ENCODE peak calls at places on chromosomes 1 and 21, in five cellular contexts. F, H, C, V and J are unnamed samples. For H4K20me1, the result is how much of the 10 kb centered on the place peaks cover.

GRCh38 chr1:154744352-154744751 is 125.7 kb downstream of the KCNN3 start:
- DNase-seq in C (no peak), H (no peak), V (no peak), F (no peak), J (no peak)

GRCh38 chr21:44767834-44768831 is 33.5 kb downstream of the UBE2G2 start:
- DNase-seq in H (no peak), V (peak), F (no peak), C (no peak), J (no peak)

GRCh38 chr1:107198581-107198980 is 57.7 kb downstream of the NTNG1 start:
- DNase-seq in F (no peak), C (peak), V (no peak), H (no peak), J (no peak)

GRCh38 chr1:214717323-214717722 is 114.3 kb downstream of the CENPF start:
- DNase-seq in H (no peak), C (peak), V (no peak), F (no peak), J (no peak)

GRCh38 chr1:46466477-46467182 is 23.0 kb upstream of the DMBX1 start:
- DNase-seq in H (no peak), C (no peak), F (no peak), V (peak), J (no peak)

GRCh38 chr1:29639741-29640427 is 403.6 kb downstream of the PTPRU start:
- DNase-seq in C (peak), F (no peak), H (peak), V (peak), J (no peak)

GRCh38 chr1:37040773-37041172 is 6.5 kb upstream of the GRIK3 start:
- DNase-seq in H (no peak), C (no peak), V (no peak), F (no peak), J (no peak)

GRCh38 chr1:171583581-171584194 is 38.4 kb upstream of the MYOCOS start:
- DNase-seq in F (no peak), V (no peak), C (no peak), H (no peak), J (no peak)

GRCh38 chr1:86774305-86775304 is 70.2 kb downstream of the SH3GLB1 start:
- DNase-seq in F (peak), C (peak), H (peak), V (peak), J (no peak)

GRCh38 chr1:150798509-150798908 is 9.6 kb downstream of the CTSK start:
- DNase-seq in V (no peak), C (no peak), H (no peak), F (no peak), J (no peak)

GRCh38 chr1:29271724-29272123 is 35.4 kb downstream of the PTPRU start:
- DNase-seq in H (peak), F (no peak), C (peak), V (peak), J (peak)

GRCh38 chr1:27519341-27520258 is 29.6 kb upstream of the WASF2 start:
- DNase-seq in F (no peak), H (no peak), V (no peak), C (no peak), J (no peak)

GRCh38 chr21:26445440-26445839 is 127.6 kb downstream of the CYYR1 start:
- DNase-seq in V (no peak), C (no peak), H (no peak), F (no peak), J (no peak)

GRCh38 chr1:202014915-202015676 is 4.7 kb downstream of the ELF3 start:
- DNase-seq in F (no peak), V (no peak), H (no peak), C (peak), J (no peak)

GRCh38 chr1:172556461-172556860 is 23.5 kb downstream of the SUCO start:
- DNase-seq in V (no peak), F (no peak), H (no peak), C (no peak), J (no peak)

GRCh38 chr1:226732856-226733291 is 6.2 kb downstream of the ITPKB start:
- DNase-seq in V (no peak), F (no peak), C (no peak), H (no peak), J (no peak)

GRCh38 chr1:226733309-226733708 is 5.8 kb downstream of the ITPKB start:
- DNase-seq in H (no peak), V (no peak), F (no peak), C (no peak), J (no peak)

GRCh38 chr1:226734611-226735153 is 4.4 kb downstream of the ITPKB start:
- DNase-seq in C (no peak), V (no peak), H (no peak), F (no peak), J (no peak)

GRCh38 chr1:226735576-226735975 is 3.5 kb downstream of the ITPKB start:
- DNase-seq in H (no peak), V (no peak), C (no peak), F (no peak), J (no peak)

GRCh38 chr1:226733876-226734414 is 5.1 kb downstream of the ITPKB start:
- DNase-seq in V (no peak), H (no peak), C (no peak), F (no peak), J (no peak)
- H4K20me1 ChIP-seq in V (under half), H (under half), C (under half), F (under half), J (under half)

GRCh38 chr1:15869413-15869812 is 21.9 kb downstream of the SPEN start:
- DNase-seq in H (no peak), C (no peak), V (no peak), F (no peak), J (no peak)
- H4K20me1 ChIP-seq in H (under half), C (under half), V (under half), F (under half), J (under half)

GRCh38 chr1:77986810-77987209 is 7.9 kb upstream of the FUBP1 start:
- DNase-seq in C (peak), F (no peak), V (no peak), H (no peak), J (no peak)
- H4K20me1 ChIP-seq in C (under half), F (under half), V (under half), H (under half), J (under half)

GRCh38 chr21:37009740-37010341 is 3.3 kb downstream of the RIPPLY3 start:
- DNase-seq in V (peak), H (peak), F (peak), C (peak), J (peak)
- H4K20me1 ChIP-seq in V (under half), H (under half), F (under half), C (under half), J (under half)